ENCODE peak calls at places on chromosomes 6 and 20, in seven cellular contexts. S, M, V, N, Y, R and D are unnamed samples.

GRCh38 chr6:16698988-16699868 is 62.0 kb downstream of the ATXN1 start:
- DNase-seq in S (no peak), M (peak; percentile 66), V (peak; percentile 20), N (no peak), Y (peak; percentile 58), R (no peak), D (no peak)

GRCh38 chr6:5866547-5867051 is 140.1 kb downstream of the NRN1 start:
- DNase-seq in S (peak; percentile 23), M (peak; percentile 57), V (peak; percentile 10), N (no peak), Y (peak; percentile 67), R (no peak), D (no peak)

GRCh38 chr6:66179363-66179762 is 472.3 kb upstream of the EYS start:
- DNase-seq in S (no peak), M (no peak), V (no peak), N (no peak), Y (no peak), R (no peak), D (no peak)

GRCh38 chr20:19936801-19937583 is 80.2 kb upstream of the NAA20 start:
- DNase-seq in S (no peak), M (no peak), V (peak; percentile 51), N (no peak), Y (no peak), R (no peak), D (no peak)

GRCh38 chr6:8526619-8527018 is 91.3 kb upstream of the SLC35B3 start:
- DNase-seq in S (no peak), M (no peak), V (no peak), N (no peak), Y (no peak), R (no peak), D (no peak)

GRCh38 chr6:141610741-141611140 is 522.0 kb upstream of the GJE1 start:
- DNase-seq in S (no peak), M (peak; percentile 63), V (peak; percentile 4), N (no peak), Y (peak; percentile 6), R (no peak), D (no peak)

GRCh38 chr6:160428069-160428430 is 79.9 kb downstream of the SLC22A3 start:
- DNase-seq in S (no peak), M (no peak), V (no peak), N (peak; percentile 71), Y (no peak), R (no peak), D (no peak)

GRCh38 chr6:26044140-26045045 is 42.8 kb upstream of the HFE start:
- DNase-seq in S (no peak), M (no peak), V (no peak), N (peak; percentile 51), Y (no peak), R (peak; percentile 64), D (no peak)

GRCh38 chr6:152063170-152063921 is 255.9 kb downstream of the ESR1 start:
- DNase-seq in S (no peak), M (no peak), V (no peak), N (no peak), Y (no peak), R (no peak), D (no peak)

GRCh38 chr6:120431841-120432240 is 902.4 kb downstream of the TBC1D32 start:
- DNase-seq in S (no peak), M (no peak), V (no peak), N (no peak), Y (no peak), R (no peak), D (no peak)

GRCh38 chr6:35948725-35949124 is 27.8 kb upstream of the SRPK1 start:
- DNase-seq in S (no peak), M (peak; percentile 43), V (peak; percentile 42), N (no peak), Y (peak; percentile 23), R (no peak), D (no peak)

GRCh38 chr6:125104425-125104824 is 49.1 kb upstream of the TPD52L1 start:
- DNase-seq in S (no peak), M (peak; percentile 74), V (no peak), N (no peak), Y (peak; percentile 34), R (no peak), D (no peak)

GRCh38 chr20:61117725-61118124 is 134.3 kb upstream of the CDH4 start:
- DNase-seq in S (no peak), M (peak; percentile 74), V (no peak), N (no peak), Y (peak; percentile 84), R (no peak), D (no peak)

GRCh38 chr6:89299451-89299850 is 15.6 kb downstream of the GABRR2 start:
- DNase-seq in S (no peak), M (peak; percentile 28), V (no peak), N (no peak), Y (peak; percentile 85), R (no peak), D (no peak)

GRCh38 chr6:38113810-38114577 is 294.5 kb downstream of the ZFAND3 start:
- DNase-seq in S (no peak), M (no peak), V (no peak), N (peak; percentile 15), Y (no peak), R (no peak), D (no peak)

GRCh38 chr6:160093061-160093460 is 28.6 kb upstream of the SLC22A1 start:
- DNase-seq in S (no peak), M (no peak), V (no peak), N (no peak), Y (no peak), R (no peak), D (no peak)